ENCODE peak calls at places on chromosome 10, in five cellular contexts. One of them, this sample, is unnamed.
A peak's percentile ranks its signal among the peaks of the same experiment; 100 is the strongest.

GRCh38 chr10:133278577-133279265 is 2.1 kb upstream of the ADAM8 start:
- DNase-seq in H1: no peak
- DNase-seq in GM12878: no peak
- DNase-seq in K562: peak; percentile 85
- DNase-seq in HepG2: peak; percentile 72
- DNase-seq in this sample: no peak

GRCh38 chr10:14186245-14186644 is 144.5 kb downstream of the FRMD4A start:
- DNase-seq in K562: peak; percentile 25
- DNase-seq in HepG2: peak; percentile 7
- DNase-seq in GM12878: no peak
- DNase-seq in H1: no peak
- DNase-seq in this sample: peak; percentile 58

GRCh38 chr10:103797857-103798256 is 57.5 kb downstream of the SH3PXD2A start:
- DNase-seq in HepG2: no peak
- DNase-seq in GM12878: no peak
- DNase-seq in H1: no peak
- DNase-seq in K562: no peak
- DNase-seq in this sample: no peak

GRCh38 chr10:99345350-99345749 is 16.2 kb downstream of the CNNM1 start:
- DNase-seq in HepG2: no peak
- DNase-seq in GM12878: no peak
- DNase-seq in H1: no peak
- DNase-seq in K562: no peak
- DNase-seq in this sample: no peak

GRCh38 chr10:24930427-24930826 is 22.0 kb downstream of the PRTFDC1 start:
- DNase-seq in K562: no peak
- DNase-seq in GM12878: peak; percentile 78
- DNase-seq in HepG2: no peak
- DNase-seq in H1: no peak
- DNase-seq in this sample: no peak

GRCh38 chr10:90162464-90162863 is 461.1 kb downstream of the KIF20B start:
- DNase-seq in K562: no peak
- DNase-seq in GM12878: no peak
- DNase-seq in HepG2: no peak
- DNase-seq in H1: no peak
- DNase-seq in this sample: no peak

GRCh38 chr10:13706604-13707003 is 119.8 kb downstream of the PRPF18 start:
- DNase-seq in GM12878: no peak
- DNase-seq in H1: no peak
- DNase-seq in K562: no peak
- DNase-seq in HepG2: no peak
- DNase-seq in this sample: no peak

GRCh38 chr10:35379226-35380137 is 43.2 kb downstream of the CCNY start:
- DNase-seq in HepG2: no peak
- DNase-seq in K562: peak; percentile 93
- DNase-seq in H1: no peak
- DNase-seq in GM12878: peak; percentile 60
- DNase-seq in this sample: peak; percentile 67

GRCh38 chr10:78714225-78714624 is 354.5 kb upstream of the ZMIZ1 start:
- DNase-seq in K562: no peak
- DNase-seq in HepG2: no peak
- DNase-seq in H1: no peak
- DNase-seq in GM12878: no peak
- DNase-seq in this sample: no peak

GRCh38 chr10:55881588-55881987 is 479.5 kb downstream of the ZWINT start:
- DNase-seq in H1: no peak
- DNase-seq in HepG2: no peak
- DNase-seq in K562: no peak
- DNase-seq in GM12878: no peak
- DNase-seq in this sample: no peak

GRCh38 chr10:120022357-120022756 is 129.8 kb downstream of the SEC23IP start:
- DNase-seq in H1: no peak
- DNase-seq in GM12878: no peak
- DNase-seq in K562: no peak
- DNase-seq in HepG2: no peak
- DNase-seq in this sample: no peak

GRCh38 chr10:31704195-31704594 is 224.4 kb downstream of the ARHGAP12 start:
- DNase-seq in H1: no peak
- DNase-seq in K562: no peak
- DNase-seq in GM12878: no peak
- DNase-seq in HepG2: no peak
- DNase-seq in this sample: no peak

GRCh38 chr10:101778151-101778780 is 2.4 kb upstream of the FGF8 start:
- DNase-seq in GM12878: no peak
- DNase-seq in HepG2: no peak
- DNase-seq in K562: no peak
- DNase-seq in H1: no peak
- DNase-seq in this sample: no peak

GRCh38 chr10:92846-93245 is 42.4 kb upstream of the ZMYND11 start:
- DNase-seq in K562: no peak
- DNase-seq in GM12878: no peak
- DNase-seq in H1: no peak
- DNase-seq in HepG2: no peak
- DNase-seq in this sample: peak; percentile 6

GRCh38 chr10:102140913-102141540 is 8.2 kb downstream of the PPRC1 start:
- DNase-seq in K562: no peak
- DNase-seq in GM12878: no peak
- DNase-seq in H1: no peak
- DNase-seq in HepG2: no peak
- DNase-seq in this sample: no peak

GRCh38 chr10:69721690-69722310 is 79.9 kb upstream of the COL13A1 start:
- DNase-seq in K562: no peak
- DNase-seq in GM12878: no peak
- DNase-seq in H1: no peak
- DNase-seq in HepG2: no peak
- DNase-seq in this sample: peak; percentile 55

GRCh38 chr10:130772056-130772455 is 539.5 kb downstream of the TCERG1L start:
- DNase-seq in K562: no peak
- DNase-seq in HepG2: no peak
- DNase-seq in H1: no peak
- DNase-seq in GM12878: no peak
- DNase-seq in this sample: no peak

GRCh38 chr10:110919349-110919931 is at the start of gene SHOC2:
- DNase-seq in H1: no peak
- DNase-seq in GM12878: no peak
- DNase-seq in K562: peak; percentile 90
- DNase-seq in HepG2: no peak
- DNase-seq in this sample: peak; percentile 100

GRCh38 chr10:110916554-110917346 is 2.2 kb downstream of the BBIP1 start:
- DNase-seq in K562: no peak
- DNase-seq in HepG2: no peak
- DNase-seq in GM12878: no peak
- DNase-seq in H1: no peak
- DNase-seq in this sample: no peak

GRCh38 chr10:110918269-110918632 is 729 bp downstream of the BBIP1 start:
- DNase-seq in HepG2: peak; percentile 87
- DNase-seq in GM12878: peak; percentile 63
- DNase-seq in K562: peak; percentile 90
- DNase-seq in H1: peak; percentile 89
- DNase-seq in this sample: peak; percentile 99

GRCh38 chr10:110918633-110919348 is at the start of gene BBIP1:
- DNase-seq in H1: peak; percentile 99
- DNase-seq in K562: no peak
- DNase-seq in GM12878: peak; percentile 99
- DNase-seq in HepG2: peak; percentile 99
- DNase-seq in this sample: no peak

GRCh38 chr10:110919971-110920881 is 822 bp downstream of the SHOC2 start:
- DNase-seq in H1: no peak
- DNase-seq in GM12878: peak; percentile 69
- DNase-seq in K562: peak; percentile 30
- DNase-seq in HepG2: no peak
- DNase-seq in this sample: peak; percentile 65
- H3K27ac ChIP-seq in H1: peak overlapping the region; percentile 61
- H3K27ac ChIP-seq in GM12878: peak overlapping the region; percentile 85
- H3K27ac ChIP-seq in K562: peak overlapping the region; percentile 90
- H3K27ac ChIP-seq in HepG2: peak overlapping the region; percentile 86
- H3K27ac ChIP-seq in this sample: peak overlapping the region; percentile 65

GRCh38 chr10:48306870-48307531 is 524 bp downstream of the MAPK8 start:
- DNase-seq in HepG2: peak; percentile 21
- DNase-seq in H1: no peak
- DNase-seq in GM12878: no peak
- DNase-seq in K562: peak; percentile 88
- DNase-seq in this sample: peak; percentile 37

GRCh38 chr10:48307584-48307983 is 1.1 kb downstream of the MAPK8 start:
- DNase-seq in HepG2: no peak
- DNase-seq in H1: no peak
- DNase-seq in K562: no peak
- DNase-seq in GM12878: no peak
- DNase-seq in this sample: no peak

GRCh38 chr10:48306265-48306869 is at the start of gene MAPK8:
- DNase-seq in GM12878: peak; percentile 69
- DNase-seq in H1: peak; percentile 94
- DNase-seq in HepG2: peak; percentile 83
- DNase-seq in K562: peak; percentile 100
- DNase-seq in this sample: peak; percentile 96

GRCh38 chr10:48305905-48306264 is 592 bp upstream of the MAPK8 start:
- DNase-seq in H1: no peak
- DNase-seq in GM12878: no peak
- DNase-seq in HepG2: no peak
- DNase-seq in K562: no peak
- DNase-seq in this sample: no peak

DNA sequence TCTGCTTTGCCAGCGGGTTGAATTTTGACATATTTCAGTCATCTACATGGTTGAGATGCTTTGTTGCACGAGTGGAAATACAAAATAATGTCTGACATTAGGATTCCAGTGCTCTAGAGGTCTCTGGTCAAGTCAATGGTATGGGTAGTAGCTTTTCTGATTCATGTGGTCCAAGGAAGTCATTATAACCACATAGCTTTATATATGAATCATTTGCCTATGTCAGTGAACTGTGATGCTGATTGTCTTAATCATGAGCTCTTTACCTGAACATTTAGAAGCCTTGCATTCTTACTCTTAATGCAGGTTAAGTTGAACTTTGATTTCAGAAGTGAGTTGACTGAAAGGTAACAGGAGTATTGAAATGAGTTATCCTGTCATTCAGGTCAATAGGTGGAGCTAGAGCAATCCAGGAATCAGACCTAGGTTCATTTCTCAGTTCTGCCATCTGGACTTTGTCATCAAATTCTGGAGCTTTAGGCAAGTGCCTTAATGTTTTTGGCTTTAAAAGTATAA is 3.3 kb downstream of the MAPK8 start:
- DNase-seq in H1: no peak
- DNase-seq in GM12878: no peak
- DNase-seq in HepG2: peak; percentile 41
- DNase-seq in K562: no peak
- DNase-seq in this sample: no peak
- H3K4me1 ChIP-seq in H1: no peaks in the 10 kb centered on the region
- H3K4me1 ChIP-seq in GM12878: peaks cover 6% of the 10 kb centered on the region
- H3K4me1 ChIP-seq in HepG2: peaks cover 30% of the 10 kb centered on the region
- H3K4me1 ChIP-seq in K562: peaks cover 9% of the 10 kb centered on the region
- H3K4me1 ChIP-seq in this sample: peaks cover 13% of the 10 kb centered on the region

GRCh38 chr10:23912884-23913401 is 296.0 kb upstream of the KIAA1217 start:
- DNase-seq in H1: no peak
- DNase-seq in K562: no peak
- DNase-seq in HepG2: no peak
- DNase-seq in GM12878: no peak
- DNase-seq in this sample: no peak
- TF ChIP-seq CREB1 in H1: no peak
- TF ChIP-seq CREB1 in K562: no peak
- TF ChIP-seq CREB1 in HepG2: no peak
- TF ChIP-seq CREB1 in GM12878: no peak
- TF ChIP-seq CREB1 in this sample: no peak

DNA sequence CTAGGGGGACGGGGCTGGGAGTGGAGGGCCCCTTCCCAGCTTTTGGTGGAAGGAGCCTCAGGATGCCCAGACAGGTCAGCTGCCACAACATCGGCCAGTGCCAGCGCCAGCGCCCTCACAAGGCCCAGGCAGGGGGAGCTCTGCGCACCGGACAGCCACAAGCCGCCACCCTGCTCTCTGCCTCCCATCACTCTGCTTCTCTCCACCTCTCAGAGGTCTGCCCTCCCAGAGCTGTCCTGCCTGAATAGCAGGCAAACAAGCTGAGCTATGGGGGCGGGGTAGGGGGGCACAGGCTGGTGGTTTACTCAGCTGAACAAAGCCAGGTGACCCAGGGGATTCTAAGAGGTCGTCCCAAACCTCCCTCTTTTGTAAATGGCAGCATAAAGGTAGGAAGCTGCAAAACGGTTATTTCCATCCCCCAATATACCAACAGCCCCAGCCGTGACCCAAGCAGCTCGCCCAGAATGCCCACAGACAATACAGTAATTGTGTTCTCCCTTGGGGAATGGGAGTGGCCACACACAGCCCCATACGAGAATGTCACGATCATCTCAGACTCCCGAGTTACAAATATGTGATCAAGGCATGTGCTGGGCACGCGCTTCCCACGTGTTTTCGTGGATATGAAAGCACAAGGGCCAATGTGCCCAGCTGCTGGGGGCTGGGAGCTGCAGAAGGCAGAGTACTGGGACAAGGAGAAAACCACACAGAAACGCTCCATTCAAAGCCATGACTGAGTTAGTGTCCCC is 19.7 kb downstream of the FAM53B start:
- DNase-seq in K562: no peak
- DNase-seq in H1: no peak
- DNase-seq in HepG2: peak; percentile 72
- DNase-seq in GM12878: no peak
- DNase-seq in this sample: no peak
- H3K27ac ChIP-seq in K562: no peak overlapping the region
- H3K27ac ChIP-seq in H1: no peak overlapping the region
- H3K27ac ChIP-seq in HepG2: peak overlapping the region; percentile 41
- H3K27ac ChIP-seq in GM12878: peak overlapping the region; percentile 88
- H3K27ac ChIP-seq in this sample: peak overlapping the region; percentile 59

GRCh38 chr10:29827512-29827911 is 192.7 kb upstream of the SVIL start:
- DNase-seq in K562: no peak
- DNase-seq in GM12878: no peak
- DNase-seq in H1: no peak
- DNase-seq in HepG2: no peak
- DNase-seq in this sample: no peak
- H3K4me1 ChIP-seq in K562: no peaks in the 10 kb centered on the region
- H3K4me1 ChIP-seq in GM12878: no peaks in the 10 kb centered on the region
- H3K4me1 ChIP-seq in H1: no peaks in the 10 kb centered on the region
- H3K4me1 ChIP-seq in HepG2: peaks cover 29% of the 10 kb centered on the region
- H3K4me1 ChIP-seq in this sample: no peaks in the 10 kb centered on the region

GRCh38 chr10:125153693-125154490 is 6.5 kb downstream of the CTBP2 start:
- DNase-seq in GM12878: no peak
- DNase-seq in HepG2: no peak
- DNase-seq in H1: no peak
- DNase-seq in K562: no peak
- DNase-seq in this sample: no peak
- TF ChIP-seq CREB1 in GM12878: no peak
- TF ChIP-seq CREB1 in HepG2: no peak
- TF ChIP-seq CREB1 in H1: no peak
- TF ChIP-seq CREB1 in K562: no peak
- TF ChIP-seq CREB1 in this sample: no peak

GRCh38 chr10:71868192-71868697 is 17.2 kb upstream of the PSAP start:
- DNase-seq in HepG2: peak; percentile 44
- DNase-seq in H1: no peak
- DNase-seq in GM12878: no peak
- DNase-seq in K562: peak; percentile 63
- DNase-seq in this sample: no peak
- H3K27ac ChIP-seq in HepG2: no peak overlapping the region
- H3K27ac ChIP-seq in H1: no peak overlapping the region
- H3K27ac ChIP-seq in GM12878: no peak overlapping the region
- H3K27ac ChIP-seq in K562: peak overlapping the region; percentile 55
- H3K27ac ChIP-seq in this sample: no peak overlapping the region

This sample was measured in GM23338.